ENCODE peak calls at places on chromosomes 2 and 18, in six cellular contexts. I, S, H, P, X and Q are unnamed samples.

GRCh38 chr2:64406407-64406774 is 47.6 kb upstream of the LGALSL start:
- DNase-seq in I (no peak), S (no peak), H (no peak), P (no peak), X (no peak), Q (no peak)

GRCh38 chr2:236673823-236674185 is 104.2 kb downstream of the ACKR3 start:
- DNase-seq in I (peak; percentile 28), S (no peak), H (no peak), P (no peak), X (no peak), Q (no peak)

GRCh38 chr2:191115391-191115790 is 35.4 kb downstream of the STAT4 start:
- DNase-seq in I (no peak), S (peak; percentile 79), H (no peak), P (no peak), X (no peak), Q (no peak)

GRCh38 chr2:172783091-172783898 is 47.6 kb downstream of the RAPGEF4 start:
- DNase-seq in I (peak; percentile 54), S (peak; percentile 100), H (peak; percentile 62), P (peak; percentile 70), X (peak; percentile 54), Q (peak; percentile 92)

GRCh38 chr2:203706403-203706802 is at the start of gene CD28:
- DNase-seq in I (no peak), S (peak; percentile 54), H (no peak), P (no peak), X (no peak), Q (no peak)

GRCh38 chr2:133667085-133667484 is 98.8 kb upstream of the NCKAP5 start:
- DNase-seq in I (no peak), S (peak; percentile 93), H (no peak), P (no peak), X (no peak), Q (no peak)

GRCh38 chr2:206783718-206784117 is 18.3 kb downstream of the FASTKD2 start:
- DNase-seq in I (peak; percentile 76), S (peak; percentile 5), H (no peak), P (no peak), X (peak; percentile 14), Q (no peak)

GRCh38 chr2:229930656-229931055 is 8.4 kb downstream of the FBXO36 start:
- DNase-seq in I (no peak), S (no peak), H (no peak), P (no peak), X (no peak), Q (no peak)

GRCh38 chr2:203887680-203888079 is 20.1 kb downstream of the CTLA4 start:
- DNase-seq in I (no peak), S (no peak), H (no peak), P (no peak), X (no peak), Q (no peak)

GRCh38 chr2:149017116-149017985 is 21.1 kb upstream of the LYPD6B start:
- DNase-seq in I (peak; percentile 94), S (peak; percentile 71), H (peak; percentile 54), P (peak; percentile 51), X (peak; percentile 82), Q (peak; percentile 31)

GRCh38 chr2:240956935-240957655 is 41.3 kb upstream of the SNED1 start:
- DNase-seq in I (no peak), S (no peak), H (no peak), P (no peak), X (no peak), Q (no peak)

GRCh38 chr18:67265464-67266245 is 250.9 kb downstream of the DSEL start:
- DNase-seq in I (no peak), S (peak; percentile 93), H (no peak), P (peak; percentile 27), X (peak; percentile 7), Q (peak; percentile 56)

GRCh38 chr18:76975577-76976110 is 153.3 kb downstream of the ZNF236 start:
- DNase-seq in I (no peak), S (no peak), H (no peak), P (no peak), X (no peak), Q (no peak)

GRCh38 chr2:233449921-233450853 is 95.9 kb downstream of the DGKD start:
- DNase-seq in I (peak; percentile 34), S (no peak), H (no peak), P (no peak), X (no peak), Q (no peak)

GRCh38 chr2:235793163-235793752 is 299.4 kb downstream of the AGAP1 start:
- DNase-seq in I (peak; percentile 83), S (peak; percentile 17), H (no peak), P (no peak), X (peak; percentile 19), Q (no peak)

GRCh38 chr2:215883799-215884198 is 129.6 kb downstream of the MREG start:
- DNase-seq in I (no peak), S (no peak), H (no peak), P (no peak), X (no peak), Q (no peak)

GRCh38 chr18:31487251-31488015 is 10.5 kb upstream of the DSG2 start:
- DNase-seq in I (no peak), S (peak; percentile 53), H (peak; percentile 75), P (no peak), X (peak; percentile 60), Q (peak; percentile 10)

GRCh38 chr2:169771612-169772011 is 27.1 kb upstream of the SSB start:
- DNase-seq in I (no peak), S (peak; percentile 6), H (no peak), P (no peak), X (no peak), Q (no peak)

GRCh38 chr2:84846041-84846663 is 34.7 kb downstream of the TRABD2A start:
- DNase-seq in I (peak; percentile 47), S (peak; percentile 55), H (no peak), P (peak; percentile 30), X (no peak), Q (no peak)

GRCh38 chr2:191434072-191434471 is 188.9 kb downstream of the MYO1B start:
- DNase-seq in I (no peak), S (no peak), H (no peak), P (no peak), X (no peak), Q (no peak)

GRCh38 chr2:88765154-88765948 is 73.9 kb downstream of the RPIA start:
- DNase-seq in I (peak; percentile 85), S (no peak), H (no peak), P (no peak), X (peak; percentile 10), Q (no peak)

GRCh38 chr2:207236156-207236935 is 70.6 kb upstream of the KLF7 start:
- DNase-seq in I (peak; percentile 14), S (no peak), H (no peak), P (no peak), X (no peak), Q (no peak)